ENCODE peak calls at places on chromosomes 13 and 19, in four cellular contexts. X is RWPE2; C is activated T-cell treated with anti-CD3 and anti-CD28 coated beads, Interleukin-2, amount 50 U/mL, for 72 hours; P is omental fat pad. G is an unnamed sample.

GRCh38 chr13:41547253-41548000 is 90.1 kb downstream of the RGCC start:
- ATAC-seq in X (no peak), C (no peak), P (no peak), G (no peak)

GRCh38 chr19:34712606-34713261 is 21.3 kb upstream of the ZNF181 start:
- ATAC-seq in X (no peak), C (peak; percentile 62), P (no peak), G (peak; percentile 82)

GRCh38 chr19:2888739-2889224 is 11.9 kb upstream of the ZNF57 start:
- ATAC-seq in X (peak; percentile 73), C (peak; percentile 81), P (peak; percentile 41), G (no peak)

GRCh38 chr19:20038358-20039202 is 725 bp downstream of the ZNF682 start:
- ATAC-seq in X (no peak), C (no peak), P (peak; percentile 37), G (peak; percentile 66)

GRCh38 chr19:18701250-18701608 is 17.7 kb downstream of the CRTC1 start:
- ATAC-seq in X (no peak), C (peak; percentile 30), P (peak; percentile 16), G (peak; percentile 14)

GRCh38 chr13:30802501-30802900 is 67.2 kb downstream of the ALOX5AP start:
- ATAC-seq in X (no peak), C (peak; percentile 16), P (peak; percentile 3), G (peak; percentile 11)

GRCh38 chr19:8113017-8113416 is 36.4 kb downstream of the FBN3 start:
- ATAC-seq in X (peak; percentile 35), C (no peak), P (no peak), G (no peak)

GRCh38 chr19:1566392-1567115 is 1.6 kb downstream of the MEX3D start:
- ATAC-seq in X (peak; percentile 89), C (no peak), P (peak; percentile 70), G (peak; percentile 96)

GRCh38 chr19:42683917-42684513 is 56.3 kb downstream of the PSG3 start:
- ATAC-seq in X (no peak), C (no peak), P (no peak), G (no peak)

GRCh38 chr19:46736544-46737274 is 9.1 kb upstream of the FKRP start:
- ATAC-seq in X (no peak), C (no peak), P (no peak), G (no peak)

GRCh38 chr19:51136891-51137551 is 5.1 kb upstream of the SIGLEC7 start:
- ATAC-seq in X (no peak), C (no peak), P (no peak), G (no peak)

GRCh38 chr19:8456064-8456463 is 11.3 kb downstream of the HNRNPM start:
- ATAC-seq in X (no peak), C (no peak), P (no peak), G (peak; percentile 53)

GRCh38 chr19:3537438-3538240 is 1.3 kb upstream of the TEKTIP1 start:
- ATAC-seq in X (peak; percentile 26), C (no peak), P (no peak), G (peak; percentile 10)

GRCh38 chr19:57317503-57317902 is 2.8 kb upstream of the ZNF543 start:
- ATAC-seq in X (no peak), C (no peak), P (no peak), G (no peak)

GRCh38 chr13:33205804-33206221 is 79.7 kb downstream of the STARD13 start:
- ATAC-seq in X (no peak), C (peak; percentile 45), P (no peak), G (peak; percentile 46)

GRCh38 chr19:47531640-47532387 is 17.0 kb upstream of the NAPA start:
- ATAC-seq in X (no peak), C (no peak), P (no peak), G (no peak)

GRCh38 chr19:5104871-5105351 is 136.0 kb downstream of the KDM4B start:
- ATAC-seq in X (no peak), C (no peak), P (no peak), G (no peak)

GRCh38 chr19:9923440-9923839 is 12.9 kb downstream of the OLFM2 start:
- ATAC-seq in X (no peak), C (no peak), P (no peak), G (no peak)

GRCh38 chr19:34962281-34962944 is 1.6 kb downstream of the ZNF792 start:
- ATAC-seq in X (no peak), C (no peak), P (no peak), G (no peak)

GRCh38 chr13:27605099-27605498 is 15.2 kb downstream of the LNX2 start:
- ATAC-seq in X (no peak), C (no peak), P (no peak), G (no peak)

GRCh38 chr19:42074513-42075363 is 1.2 kb upstream of the ZNF574 start:
- ATAC-seq in X (no peak), C (no peak), P (no peak), G (no peak)

GRCh38 chr19:10726268-10726667 is 8.4 kb downstream of the DNM2 start:
- ATAC-seq in X (no peak), C (no peak), P (no peak), G (no peak)

G was measured in SK-N-SH treated with all-trans-retinoic acid at 6 μM for 48 hours.